ENCODE peak calls at places on chromosomes 1 and 21, in six cellular contexts. N is PC-3, V is MM.1S, C is HCT116, A is neural progenitor cell, Y is SK-N-SH. U is an unnamed sample.

GRCh38 chr1:17494114-17494729 is 45.3 kb upstream of the ARHGEF10L start:
- DNase-seq in Y (peak), C (peak), N (peak), V (peak), A (peak), U (peak)

GRCh38 chr1:2271841-2272655 is 43.9 kb downstream of the SKI start:
- DNase-seq in N (no peak), A (peak), Y (no peak), C (no peak), V (no peak), U (no peak)

GRCh38 chr1:8902765-8903164 is 24.3 kb upstream of the ENO1 start:
- DNase-seq in N (peak), A (no peak), V (no peak), C (no peak), Y (no peak), U (peak)

GRCh38 chr1:20486457-20487235 is 636 bp upstream of the CAMK2N1 start:
- DNase-seq in C (no peak), N (peak), A (peak), Y (peak), V (no peak), U (peak)

GRCh38 chr1:15940110-15941043 is 35.5 kb downstream of the ZBTB17 start:
- DNase-seq in Y (no peak), A (no peak), C (no peak), N (no peak), V (no peak), U (no peak)

GRCh38 chr1:6423321-6423999 is 1.1 kb upstream of the ESPN start:
- DNase-seq in V (peak), N (peak), Y (peak), C (peak), A (peak), U (peak)

GRCh38 chr1:226121587-226122400 is 59.3 kb downstream of the H3-3A start:
- DNase-seq in Y (peak), V (peak), A (peak), C (no peak), N (peak), U (peak)

GRCh38 chr1:168227620-168228019 is 1.8 kb downstream of the SFT2D2 start:
- DNase-seq in N (peak), V (peak), Y (no peak), C (no peak), A (no peak), U (peak)

GRCh38 chr1:193181985-193182384 is 4.4 kb downstream of the B3GALT2 start:
- DNase-seq in N (no peak), V (no peak), Y (no peak), A (no peak), C (no peak), U (peak)

GRCh38 chr1:84254703-84255238 is 46.7 kb upstream of the SAMD13 start:
- DNase-seq in N (peak), V (no peak), A (peak), Y (no peak), C (no peak), U (no peak)

GRCh38 chr1:37759451-37759850 is 5.5 kb downstream of the EPHA10 start:
- DNase-seq in A (no peak), C (no peak), V (no peak), Y (no peak), N (no peak), U (no peak)

GRCh38 chr1:181142096-181143043 is 53.9 kb downstream of the IER5 start:
- DNase-seq in C (peak), Y (peak), V (peak), N (peak), A (peak), U (peak)

GRCh38 chr1:223429313-223429731 is 36.1 kb downstream of the CCDC185 start:
- DNase-seq in Y (no peak), A (no peak), N (no peak), V (no peak), C (no peak), U (peak)

GRCh38 chr1:111467805-111468716 is 5.7 kb upstream of the C1orf162 start:
- DNase-seq in A (no peak), N (no peak), C (no peak), Y (no peak), V (no peak), U (no peak)

GRCh38 chr1:235417101-235417697 is 50.0 kb downstream of the TBCE start:
- DNase-seq in Y (peak), N (peak), V (peak), A (peak), C (no peak), U (peak)

GRCh38 chr1:220298470-220298869 is 26.2 kb upstream of the RAB3GAP2 start:
- DNase-seq in A (peak), N (no peak), Y (peak), V (no peak), C (no peak), U (no peak)

GRCh38 chr1:26275580-26276431 is 4.1 kb upstream of the SH3BGRL3 start:
- DNase-seq in V (peak), A (peak), Y (peak), N (peak), C (peak), U (peak)

GRCh38 chr1:53293123-53293522 is 34.7 kb downstream of the LRP8 start:
- DNase-seq in Y (no peak), V (no peak), C (no peak), N (peak), A (no peak), U (peak)

GRCh38 chr1:99749948-99750347 is 16.5 kb downstream of the FRRS1 start:
- DNase-seq in V (no peak), A (no peak), C (no peak), N (no peak), Y (no peak), U (no peak)

GRCh38 chr1:116334015-116334547 is 39.0 kb upstream of the ATP1A1 start:
- DNase-seq in V (no peak), Y (no peak), A (no peak), N (peak), C (no peak), U (peak)

DNA sequence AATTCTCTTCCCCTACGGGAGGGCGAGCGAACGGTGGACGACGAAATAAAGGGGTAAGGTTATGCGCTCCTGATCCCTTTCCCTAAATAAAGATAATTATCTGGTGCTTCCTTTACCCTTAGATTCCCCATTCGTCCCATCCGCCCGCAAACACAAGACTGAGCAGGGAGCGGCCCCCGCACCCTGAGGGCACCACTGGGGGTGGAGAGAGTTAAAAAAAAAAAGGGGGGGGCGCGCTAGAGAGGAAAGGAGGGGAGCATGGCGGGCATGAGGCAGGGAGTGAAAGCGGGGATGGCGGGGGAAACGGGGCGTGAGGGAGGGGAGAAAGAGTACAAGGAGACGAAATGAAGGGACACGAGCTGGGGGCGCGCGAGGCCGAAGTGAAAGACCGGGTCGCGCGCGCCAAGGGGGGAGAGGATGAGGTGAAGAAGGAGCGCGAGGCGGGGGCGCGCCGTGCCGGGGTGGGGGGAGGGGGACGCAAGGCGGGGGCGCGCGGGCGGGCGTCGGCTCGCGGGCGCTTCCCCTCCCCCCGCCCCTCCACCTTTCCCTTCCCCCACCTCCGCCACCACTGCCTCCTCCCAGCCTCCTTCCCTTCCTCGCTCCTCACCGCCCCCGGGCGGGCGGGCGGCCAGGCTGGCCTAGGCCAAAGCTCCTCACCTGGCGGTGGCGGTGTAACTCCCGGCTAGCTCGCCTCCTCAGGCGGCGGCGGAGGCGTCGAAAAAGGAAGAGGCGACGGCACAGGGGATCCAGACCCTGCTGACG is 515 bp downstream of the GATAD2B start:
- DNase-seq in Y (peak), N (peak), V (no peak), A (peak), C (no peak), U (peak)
- TF ChIP-seq EZH2phosphoT487 in Y (no peak), N (no peak), V (no peak), A (no peak), C (no peak), U (no peak)

GRCh38 chr1:224747578-224747977 is 131.5 kb downstream of the CNIH3 start:
- DNase-seq in V (no peak), C (no peak), Y (no peak), N (peak), A (no peak), U (peak)

GRCh38 chr1:224739997-224740687 is 124.0 kb downstream of the CNIH3 start:
- DNase-seq in A (no peak), N (peak), Y (no peak), C (no peak), V (peak), U (no peak)

GRCh38 chr1:224745924-224746323 is 129.8 kb downstream of the CNIH3 start:
- DNase-seq in N (no peak), C (no peak), V (peak), Y (no peak), A (no peak), U (no peak)

GRCh38 chr1:224744521-224744920 is 128.4 kb downstream of the CNIH3 start:
- DNase-seq in N (no peak), C (no peak), A (no peak), V (peak), Y (no peak), U (no peak)

GRCh38 chr1:224745388-224745787 is 129.3 kb downstream of the CNIH3 start:
- DNase-seq in C (no peak), A (no peak), Y (no peak), N (no peak), V (no peak), U (no peak)
- H3K9ac ChIP-seq in C (no peak), A (no peak), Y (no peak), N (no peak), V (no peak), U (no peak)

DNA sequence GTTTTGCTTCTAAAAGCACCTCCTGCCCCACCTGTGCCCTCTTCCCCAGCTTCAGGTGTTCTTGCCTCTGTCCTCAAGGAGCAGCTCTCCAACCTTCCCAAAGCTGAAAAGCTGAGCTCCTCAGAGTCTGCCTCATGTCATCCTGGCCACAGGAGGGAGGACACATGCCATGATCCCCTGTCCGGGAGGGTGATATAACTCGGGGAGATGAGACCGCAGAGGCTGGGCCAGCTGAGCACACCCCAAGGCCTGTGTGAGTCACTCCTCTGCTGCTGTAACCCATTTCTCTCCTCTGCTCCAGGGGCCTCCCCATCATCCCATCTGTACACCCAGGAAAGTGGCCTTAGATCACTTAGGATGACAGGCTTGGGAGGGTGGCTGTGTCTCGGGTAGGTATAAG is 49.8 kb downstream of the EPHB2 start:
- DNase-seq in V (no peak), N (no peak), Y (no peak), C (no peak), A (no peak), U (peak)
- TF ChIP-seq EZH2phosphoT487 in V (no peak), N (no peak), Y (no peak), C (no peak), A (no peak), U (no peak)

GRCh38 chr1:150512846-150513245 is 2.7 kb upstream of the FALEC start:
- DNase-seq in C (no peak), N (no peak), V (no peak), A (no peak), Y (no peak), U (peak)

GRCh38 chr1:150514913-150515327 is 632 bp upstream of the FALEC start:
- DNase-seq in A (no peak), V (no peak), Y (no peak), C (no peak), N (no peak), U (no peak)

GRCh38 chr1:150513275-150513885 is 2.2 kb upstream of the FALEC start:
- DNase-seq in C (no peak), N (no peak), Y (no peak), V (no peak), A (no peak), U (peak)

GRCh38 chr1:150515328-150516049 is at the start of gene FALEC:
- DNase-seq in C (peak), Y (peak), N (peak), V (peak), A (peak), U (peak)

GRCh38 chr1:150514260-150514659 is 1.3 kb upstream of the FALEC start:
- DNase-seq in V (no peak), C (no peak), Y (no peak), A (no peak), N (no peak), U (no peak)
- H3K9ac ChIP-seq in V (no peak), C (no peak), Y (no peak), A (no peak), N (no peak), U (no peak)

GRCh38 chr21:38121888-38122705 is 134.7 kb upstream of the KCNJ15 start:
- DNase-seq in C (no peak), V (no peak), Y (no peak), A (no peak), N (no peak), U (peak)

GRCh38 chr21:38120984-38121855 is 135.6 kb upstream of the KCNJ15 start:
- DNase-seq in C (no peak), Y (no peak), V (no peak), A (no peak), N (no peak), U (no peak)

GRCh38 chr21:38129711-38130110 is 127.1 kb upstream of the KCNJ15 start:
- DNase-seq in C (no peak), Y (no peak), A (no peak), N (no peak), V (no peak), U (no peak)

GRCh38 chr21:38123626-38124025 is 133.2 kb upstream of the KCNJ15 start:
- DNase-seq in V (no peak), Y (no peak), A (no peak), C (no peak), N (no peak), U (no peak)

GRCh38 chr21:38126677-38127271 is 130.0 kb upstream of the KCNJ15 start:
- DNase-seq in C (peak), Y (peak), N (peak), A (peak), V (peak), U (peak)
- TF ChIP-seq EZH2phosphoT487 in C (no peak), Y (no peak), N (no peak), A (no peak), V (no peak), U (no peak)

DNA sequence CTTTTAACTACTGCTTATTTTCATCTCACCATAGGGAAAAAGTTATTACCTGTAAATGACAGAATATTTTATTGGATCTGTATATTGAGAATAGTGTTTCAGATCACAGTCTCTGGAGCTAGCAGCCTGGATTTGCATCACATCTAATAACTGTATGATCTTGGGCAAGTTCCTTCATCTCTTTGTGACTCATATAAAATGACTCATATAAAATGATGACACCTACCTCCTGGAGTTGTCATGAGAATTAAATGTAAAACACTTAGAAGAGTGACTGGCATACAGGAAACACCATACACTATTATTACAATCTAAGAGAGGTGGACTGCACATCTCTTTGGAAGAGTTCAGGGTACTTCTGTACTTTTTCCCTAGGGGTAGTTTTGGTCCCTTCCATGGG is 421.3 kb downstream of the NEGR1 start:
- DNase-seq in Y (no peak), A (no peak), C (no peak), N (peak), V (no peak), U (peak)
- H3K9ac ChIP-seq in Y (no peak), A (no peak), C (no peak), N (no peak), V (no peak), U (no peak)

DNA sequence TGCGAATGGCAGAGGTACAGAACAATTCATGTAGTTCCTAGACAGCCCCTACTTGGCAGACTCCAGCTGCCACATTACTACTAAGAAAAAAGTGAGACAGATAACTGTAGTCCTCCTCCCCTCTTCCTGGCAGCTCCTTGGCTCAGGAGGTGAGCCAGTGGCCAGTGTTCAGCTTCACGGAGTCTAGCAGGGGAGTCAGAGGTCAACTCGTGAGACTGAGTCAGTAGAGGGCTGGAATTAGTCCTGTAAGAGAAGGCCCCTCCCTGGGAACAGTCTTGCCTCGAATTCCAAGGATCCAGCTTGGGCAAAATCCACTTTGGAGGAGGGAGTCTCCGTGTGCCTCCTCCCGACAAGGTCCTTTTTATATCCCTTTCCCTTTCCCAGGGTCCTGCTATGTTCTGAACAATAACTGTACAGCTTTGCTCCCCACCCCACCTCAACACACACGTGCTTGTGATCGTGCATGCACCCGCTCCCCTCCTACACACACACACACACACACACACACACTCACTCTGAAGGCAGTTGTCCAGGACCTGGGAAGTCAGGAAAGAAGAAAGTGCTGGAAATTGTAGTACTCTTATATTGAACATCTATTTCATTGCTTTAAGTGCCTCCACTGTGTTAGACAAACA is 22.5 kb upstream of the SLC27A3 start:
- DNase-seq in N (no peak), C (no peak), V (no peak), Y (no peak), A (no peak), U (peak)
- TF ChIP-seq EZH2phosphoT487 in N (no peak), C (no peak), V (no peak), Y (no peak), A (no peak), U (no peak)